ENCODE peak calls at places on chromosomes 4 and X, in four cellular contexts. B, I, C and M are unnamed samples.

GRCh38 chrX:39705299-39705698 is 392.5 kb downstream of the BCOR start:
- DNase-seq in B (peak), I (peak), C (peak), M (peak)

GRCh38 chr4:54227261-54228063 is 1.6 kb upstream of the PDGFRA start:
- DNase-seq in B (peak), I (peak), C (no peak), M (no peak)

GRCh38 chr4:187883049-187883448 is 112.5 kb upstream of the ZFP42 start:
- DNase-seq in B (no peak), I (no peak), C (no peak), M (no peak)

GRCh38 chrX:1466232-1466661 is 13.5 kb upstream of the ASMTL start:
- DNase-seq in B (no peak), I (no peak), C (no peak), M (no peak)

GRCh38 chr4:142549726-142550463 is 296.2 kb downstream of the INPP4B start:
- DNase-seq in B (peak), I (peak), C (no peak), M (peak)

GRCh38 chrX:22320236-22320635 is 47.5 kb downstream of the CBLL2 start:
- DNase-seq in B (no peak), I (no peak), C (no peak), M (no peak)

GRCh38 chr4:6658635-6659075 is 18.2 kb downstream of the MRFAP1 start:
- DNase-seq in B (no peak), I (no peak), C (peak), M (no peak)

GRCh38 chrX:42247241-42247640 is 323.9 kb upstream of the CASK start:
- DNase-seq in B (no peak), I (no peak), C (no peak), M (no peak)

GRCh38 chr4:54942735-54943134 is 182.7 kb downstream of the KDR start:
- DNase-seq in B (no peak), I (no peak), C (no peak), M (no peak)

GRCh38 chr4:147928400-147928799 is 196.5 kb downstream of the ARHGAP10 start:
- DNase-seq in B (peak), I (peak), C (no peak), M (no peak)

GRCh38 chrX:275967-276587 is 5.1 kb upstream of the PLCXD1 start:
- DNase-seq in B (peak), I (peak), C (peak), M (no peak)

GRCh38 chr4:7103031-7103598 is 35.3 kb upstream of the GRPEL1 start:
- DNase-seq in B (peak), I (peak), C (peak), M (peak)

GRCh38 chr4:62037576-62037975 is 837.5 kb downstream of the ADGRL3 start:
- DNase-seq in B (no peak), I (no peak), C (no peak), M (no peak)

GRCh38 chr4:40003986-40004385 is 26.3 kb upstream of the PDS5A start:
- DNase-seq in B (peak), I (peak), C (no peak), M (no peak)

GRCh38 chr4:53788011-53788410 is 196.7 kb upstream of the LNX1 start:
- DNase-seq in B (no peak), I (no peak), C (no peak), M (no peak)

DNA sequence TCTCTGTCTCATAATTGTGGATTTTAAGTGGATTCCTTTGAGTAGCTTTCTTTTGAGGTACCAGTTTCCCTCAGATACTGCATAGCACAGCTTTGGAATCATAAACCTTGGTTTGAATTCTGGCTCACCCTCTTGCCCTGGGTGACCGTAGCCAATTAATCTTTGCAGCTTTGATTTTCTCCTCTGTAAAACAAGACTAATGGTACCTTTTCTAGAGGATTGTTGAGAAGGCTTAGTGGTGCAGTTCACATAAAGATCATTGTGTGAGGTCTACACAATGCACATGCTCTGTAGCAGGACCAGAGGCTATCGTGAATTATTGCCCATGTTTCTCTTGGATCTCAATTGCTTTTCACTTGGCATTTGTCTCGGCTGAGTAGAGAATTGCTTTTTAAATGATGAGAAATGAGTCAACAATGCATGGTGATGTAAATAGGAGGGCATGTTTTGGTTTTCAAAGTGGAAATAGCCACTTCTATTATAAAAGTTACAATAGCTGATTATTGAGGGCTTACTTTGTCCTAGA is 47.9 kb downstream of the TMEM131L start:
- DNase-seq in B (peak), I (peak), C (no peak), M (peak)
- TF ChIP-seq CTCF in B (no peak), I (no peak), C (no peak), M (no peak)

DNA sequence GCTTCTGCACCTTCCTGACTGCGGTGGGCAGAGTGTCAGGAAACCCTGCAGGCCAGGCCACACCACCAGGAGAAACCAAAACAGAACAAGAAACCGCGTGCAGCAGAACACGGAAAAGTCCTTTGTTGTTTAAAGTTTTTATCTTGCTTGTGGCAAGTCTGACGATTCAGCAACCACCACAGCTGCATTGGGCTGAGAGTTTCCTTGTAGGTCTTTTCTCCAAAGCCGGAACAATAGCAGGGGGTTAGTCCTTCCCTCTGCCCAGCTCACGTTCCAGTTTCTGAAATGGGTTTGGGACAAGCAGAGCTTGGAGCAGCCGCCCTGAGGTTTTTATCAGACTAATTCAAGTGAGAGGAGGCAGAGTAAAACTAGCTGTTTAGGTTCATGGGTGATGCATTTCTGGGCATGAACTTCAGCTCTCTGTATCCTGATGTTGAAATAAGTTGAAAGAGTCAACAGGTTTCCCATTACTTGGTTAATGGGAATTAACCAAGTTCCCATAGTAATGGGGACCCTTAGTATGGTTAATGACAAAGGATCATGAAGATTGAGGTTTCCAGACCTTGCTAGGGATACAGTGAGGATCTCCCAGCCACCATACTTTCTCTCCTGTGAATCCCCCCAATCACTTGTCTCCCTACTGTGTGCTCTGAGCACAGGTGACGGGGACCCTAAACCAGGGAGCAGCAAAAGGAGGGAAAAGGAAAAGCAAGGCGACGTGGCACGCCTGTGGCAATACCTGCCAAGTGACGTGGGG is 217.0 kb downstream of the PTTG2 start:
- DNase-seq in B (no peak), I (peak), C (peak), M (no peak)
- TF ChIP-seq CTCF in B (no peak), I (no peak), C (peak), M (no peak)

GRCh38 chrX:68824565-68825125 is 4.2 kb upstream of the EFNB1 start:
- DNase-seq in B (no peak), I (no peak), C (no peak), M (no peak)

GRCh38 chrX:68821616-68822015 is 7.2 kb upstream of the EFNB1 start:
- DNase-seq in B (no peak), I (no peak), C (no peak), M (no peak)

GRCh38 chrX:68823413-68824151 is 5.2 kb upstream of the EFNB1 start:
- DNase-seq in B (no peak), I (no peak), C (no peak), M (no peak)

GRCh38 chrX:68824152-68824433 is 4.7 kb upstream of the EFNB1 start:
- DNase-seq in B (no peak), I (no peak), C (no peak), M (no peak)

DNA sequence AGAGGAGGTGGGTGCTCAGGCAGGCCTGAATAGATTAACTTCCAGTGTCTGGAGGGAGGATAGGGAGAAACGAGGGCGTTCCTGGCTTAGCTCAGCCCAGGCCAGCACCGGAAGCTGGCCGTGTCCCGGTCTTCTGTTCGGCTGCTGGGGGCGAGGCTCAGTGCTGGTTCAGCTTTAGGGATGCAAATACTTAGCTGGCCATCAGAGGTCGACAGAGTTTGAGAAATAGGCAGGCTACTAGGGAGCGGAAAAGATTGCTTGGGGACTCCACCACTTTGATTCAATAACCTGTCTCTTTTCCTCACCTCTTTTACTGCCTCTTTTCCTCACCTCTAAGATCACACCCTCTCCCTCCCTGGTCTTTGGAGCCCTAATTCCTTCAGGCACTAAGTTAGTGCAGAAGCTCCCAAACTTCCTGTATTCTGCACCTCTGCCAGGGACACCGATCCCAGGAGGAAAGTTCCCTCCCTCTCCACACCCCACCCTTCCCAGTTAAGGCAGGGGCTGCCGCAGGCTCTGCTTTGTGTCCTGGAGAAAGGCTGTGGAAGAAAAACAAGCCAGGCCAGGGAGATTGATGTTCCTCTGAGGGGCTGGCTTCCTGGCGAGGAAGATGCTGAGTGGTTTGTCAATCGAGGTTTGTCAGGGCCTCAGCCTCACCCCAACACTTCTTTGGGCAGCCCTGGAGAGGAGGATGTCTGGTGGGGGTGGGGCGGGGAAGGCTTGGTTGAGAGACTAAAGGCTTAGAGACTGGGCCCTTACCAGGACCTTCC is 6.0 kb upstream of the EFNB1 start:
- DNase-seq in B (peak), I (peak), C (peak), M (no peak)
- TF ChIP-seq CTCF in B (peak), I (peak), C (peak), M (peak)

DNA sequence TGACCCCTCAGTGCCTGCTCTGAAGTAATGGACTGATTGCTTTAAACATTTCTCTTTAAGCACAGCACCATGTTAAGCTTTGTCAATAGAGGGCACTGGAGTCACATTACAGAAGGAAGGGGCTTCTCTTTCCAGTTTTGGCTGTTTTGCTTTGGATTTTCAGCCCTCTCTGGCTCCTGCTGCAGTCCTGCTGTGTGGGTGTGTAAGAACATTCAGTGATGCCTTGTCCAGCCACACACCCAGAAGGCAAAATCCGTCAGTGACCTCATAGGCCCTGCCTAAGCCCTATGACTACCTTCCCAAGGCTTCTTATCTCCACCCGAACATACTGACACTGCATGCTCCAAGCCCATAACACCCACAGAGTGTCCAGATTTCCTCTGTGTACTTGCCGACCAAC is 215.3 kb upstream of the CTSO start:
- DNase-seq in B (peak), I (peak), C (peak), M (peak)
- TF ChIP-seq CTCF in B (peak), I (peak), C (peak), M (peak)

DNA sequence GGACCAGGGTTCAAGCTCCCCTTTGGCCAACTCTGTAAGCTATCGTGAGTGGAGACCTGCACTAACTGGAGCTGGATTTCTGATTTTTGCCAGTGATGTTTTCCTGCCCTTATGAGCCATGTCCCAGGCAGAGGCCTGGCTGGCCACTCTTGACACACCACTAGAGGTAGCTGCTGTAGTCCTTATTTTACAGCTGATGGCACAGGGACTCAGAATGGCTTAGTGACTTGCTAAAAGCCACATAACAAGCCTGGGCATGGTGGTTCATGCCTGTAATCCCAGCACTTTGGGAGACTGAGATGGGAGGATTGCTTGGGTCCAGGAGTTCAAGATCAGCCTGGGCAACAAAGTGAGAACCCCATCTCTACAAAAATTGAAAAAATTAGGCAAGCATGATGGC is 33.4 kb downstream of the CYTL1 start:
- DNase-seq in B (peak), I (peak), C (no peak), M (no peak)
- TF ChIP-seq CTCF in B (peak), I (peak), C (no peak), M (peak)